ENCODE peak calls at places on chromosomes 11 and 22, in nine cellular contexts. P is fibroblast of lung; Z is KBM-7; M is pancreas; B is stimulated activated CD4-positive, alpha-beta T cell treated with anti-CD3 and anti-CD28 coated beads, Interleukin-2, amount 100 ng/mL, for 48 hours; W is smooth muscle cell of the brain vasculature; S is C1 segment of cervical spinal cord; Q is uterus; Y is activated naive CD4-positive, alpha-beta T cell. U is an unnamed sample.

GRCh38 chr11:4095509-4096230 is 1.1 kb downstream of the RRM1 start:
- DNase-seq in P (peak), Z (peak), M (no peak), B (no peak), W (no peak), S (no peak), Q (no peak), Y (no peak), U (no peak)

GRCh38 chr22:36333632-36334031 is 54.1 kb downstream of the MYH9 start:
- DNase-seq in P (no peak), Z (no peak), M (no peak), B (no peak), W (no peak), S (no peak), Q (no peak), Y (no peak), U (peak)

GRCh38 chr22:42217752-42218280 is 52.6 kb downstream of the TCF20 start:
- DNase-seq in P (no peak), Z (no peak), M (no peak), B (no peak), W (no peak), S (no peak), Q (no peak), Y (no peak), U (no peak)

GRCh38 chr22:31084811-31085492 is 3.8 kb downstream of the SMTN start:
- DNase-seq in P (peak), Z (peak), M (peak), B (peak), W (no peak), S (peak), Q (peak), Y (peak), U (peak)

GRCh38 chr11:35143509-35144102 is 4.6 kb downstream of the CD44 start:
- DNase-seq in P (no peak), Z (no peak), M (no peak), B (no peak), W (no peak), S (no peak), Q (no peak), Y (no peak), U (no peak)

GRCh38 chr11:7341551-7341950 is 89.8 kb downstream of the SYT9 start:
- DNase-seq in P (no peak), Z (no peak), M (no peak), B (no peak), W (no peak), S (no peak), Q (no peak), Y (no peak), U (no peak)

GRCh38 chr11:10481567-10482349 is 26.7 kb downstream of the AMPD3 start:
- DNase-seq in P (peak), Z (no peak), M (no peak), B (no peak), W (no peak), S (no peak), Q (no peak), Y (no peak), U (no peak)

GRCh38 chr11:78194490-78194889 is 5.8 kb downstream of the USP35 start:
- DNase-seq in P (no peak), Z (no peak), M (no peak), B (no peak), W (no peak), S (no peak), Q (no peak), Y (no peak), U (no peak)

GRCh38 chr11:131664811-131665210 is 294.4 kb downstream of the NTM start:
- DNase-seq in P (no peak), Z (no peak), M (no peak), B (no peak), W (no peak), S (peak), Q (no peak), Y (no peak), U (no peak)

GRCh38 chr11:114057147-114057546 is 2.4 kb upstream of the ZBTB16 start:
- DNase-seq in P (no peak), Z (no peak), M (no peak), B (no peak), W (no peak), S (no peak), Q (no peak), Y (no peak), U (peak)

GRCh38 chr11:113553235-113553634 is 78.0 kb upstream of the DRD2 start:
- DNase-seq in P (peak), Z (no peak), M (no peak), B (no peak), W (peak), S (no peak), Q (peak), Y (no peak), U (no peak)

GRCh38 chr11:86818466-86819282 is 18.3 kb downstream of the PRSS23 start:
- DNase-seq in P (peak), Z (peak), M (no peak), B (no peak), W (no peak), S (no peak), Q (no peak), Y (no peak), U (no peak)

GRCh38 chr11:128579790-128580504 is 7.4 kb downstream of the ETS1 start:
- DNase-seq in P (no peak), Z (no peak), M (no peak), B (no peak), W (no peak), S (no peak), Q (no peak), Y (no peak), U (no peak)

GRCh38 chr22:45496451-45496941 is 6.2 kb upstream of the FBLN1 start:
- DNase-seq in P (peak), Z (no peak), M (no peak), B (no peak), W (no peak), S (no peak), Q (peak), Y (no peak), U (no peak)

GRCh38 chr11:113351490-113351889 is 36.1 kb upstream of the ANKK1 start:
- DNase-seq in P (peak), Z (no peak), M (no peak), B (no peak), W (no peak), S (no peak), Q (no peak), Y (no peak), U (no peak)

GRCh38 chr11:127818625-127819024 is 768.7 kb downstream of the ETS1 start:
- DNase-seq in P (no peak), Z (no peak), M (no peak), B (no peak), W (no peak), S (no peak), Q (no peak), Y (no peak), U (no peak)